ENCODE peak calls at places on chromosomes 7 and 10, in nine cellular contexts. O is GM12865, I is mammary epithelial cell, V is SK-N-SH, C is cardiac fibroblast, G is IMR-90, T is lower lobe of right lung, B is upper lobe of right lung, N is skeletal muscle cell. E is an unnamed sample.

GRCh38 chr10:132136689-132137088 is 50.1 kb upstream of the DPYSL4 start:
- DNase-seq in O (no peak), I (no peak), V (no peak), C (no peak), G (no peak), T (peak), B (no peak), N (no peak), E (no peak)

GRCh38 chr7:143387156-143387975 is 6.2 kb downstream of the ZYX start:
- DNase-seq in O (no peak), I (no peak), V (no peak), C (no peak), G (no peak), T (no peak), B (peak), N (no peak), E (no peak)

GRCh38 chr10:48447356-48448215 is 141.1 kb downstream of the MAPK8 start:
- DNase-seq in O (no peak), I (no peak), V (no peak), C (no peak), G (no peak), T (no peak), B (peak), N (no peak), E (no peak)

GRCh38 chr7:84568786-84569185 is 374.2 kb upstream of the SEMA3A start:
- DNase-seq in O (peak), I (no peak), V (no peak), C (no peak), G (no peak), T (no peak), B (no peak), N (no peak), E (no peak)

GRCh38 chr7:107045195-107045960 is 873 bp downstream of the PRKAR2B start:
- DNase-seq in O (no peak), I (no peak), V (peak), C (no peak), G (peak), T (no peak), B (no peak), N (no peak), E (no peak)

GRCh38 chr10:45040921-45041320 is 40.2 kb downstream of the ZNF22 start:
- DNase-seq in O (no peak), I (peak), V (no peak), C (peak), G (peak), T (no peak), B (no peak), N (no peak), E (peak)

GRCh38 chr10:62961951-62962523 is 145.9 kb upstream of the EGR2 start:
- DNase-seq in O (no peak), I (no peak), V (no peak), C (peak), G (no peak), T (no peak), B (no peak), N (peak), E (peak)

GRCh38 chr10:79409038-79410035 is 36.1 kb downstream of the ZCCHC24 start:
- DNase-seq in O (no peak), I (no peak), V (no peak), C (no peak), G (no peak), T (peak), B (no peak), N (no peak), E (no peak)

GRCh38 chr7:43791665-43792064 is 33.2 kb downstream of the BLVRA start:
- DNase-seq in O (no peak), I (no peak), V (no peak), C (no peak), G (peak), T (no peak), B (no peak), N (no peak), E (no peak)

GRCh38 chr7:120735791-120736190 is 122.2 kb downstream of the TSPAN12 start:
- DNase-seq in O (no peak), I (no peak), V (no peak), C (peak), G (peak), T (no peak), B (no peak), N (peak), E (peak)

GRCh38 chr10:59820471-59820870 is 67.2 kb upstream of the MRLN start:
- DNase-seq in O (no peak), I (no peak), V (no peak), C (no peak), G (no peak), T (no peak), B (no peak), N (no peak), E (no peak)

GRCh38 chr10:119667562-119668328 is 16.6 kb downstream of the BAG3 start:
- DNase-seq in O (no peak), I (peak), V (peak), C (peak), G (peak), T (no peak), B (no peak), N (peak), E (peak)

GRCh38 chr10:72952901-72953223 is 1.7 kb downstream of the PLA2G12B start:
- DNase-seq in O (no peak), I (no peak), V (no peak), C (no peak), G (no peak), T (no peak), B (no peak), N (no peak), E (no peak)

GRCh38 chr10:88975377-88975720 is 15.2 kb upstream of the FAS start:
- DNase-seq in O (no peak), I (no peak), V (no peak), C (no peak), G (no peak), T (no peak), B (no peak), N (no peak), E (no peak)

GRCh38 chr10:86958109-86958830 is at the start of gene SNCG:
- DNase-seq in O (no peak), I (no peak), V (no peak), C (peak), G (no peak), T (no peak), B (peak), N (no peak), E (peak)

GRCh38 chr10:32600317-32600716 is 154.4 kb downstream of the CCDC7 start:
- DNase-seq in O (no peak), I (no peak), V (no peak), C (no peak), G (no peak), T (no peak), B (no peak), N (no peak), E (no peak)

GRCh38 chr7:27151341-27151944 is 940 bp downstream of the HOXA3 start:
- DNase-seq in O (no peak), I (peak), V (no peak), C (no peak), G (no peak), T (peak), B (peak), N (no peak), E (peak)
- H3K4me3 ChIP-seq in O (peak), I (peak), V (peak), C (peak), G (peak), T (peak), B (peak), N (peak), E (peak)

GRCh38 chr7:27175626-27176342 is 1.7 kb upstream of the HOXA10 start:
- DNase-seq in O (no peak), I (no peak), V (peak), C (no peak), G (no peak), T (no peak), B (peak), N (no peak), E (no peak)

GRCh38 chr7:27173412-27174076 is 576 bp downstream of the HOXA10 start:
- DNase-seq in O (no peak), I (no peak), V (peak), C (no peak), G (no peak), T (peak), B (peak), N (no peak), E (no peak)

GRCh38 chr7:27175005-27175625 is 995 bp upstream of the HOXA10 start:
- DNase-seq in O (no peak), I (no peak), V (no peak), C (no peak), G (no peak), T (no peak), B (peak), N (no peak), E (no peak)

GRCh38 chr7:27172823-27173411 is 1.2 kb downstream of the HOXA10 start:
- DNase-seq in O (no peak), I (no peak), V (peak), C (no peak), G (no peak), T (peak), B (peak), N (peak), E (peak)

DNA sequence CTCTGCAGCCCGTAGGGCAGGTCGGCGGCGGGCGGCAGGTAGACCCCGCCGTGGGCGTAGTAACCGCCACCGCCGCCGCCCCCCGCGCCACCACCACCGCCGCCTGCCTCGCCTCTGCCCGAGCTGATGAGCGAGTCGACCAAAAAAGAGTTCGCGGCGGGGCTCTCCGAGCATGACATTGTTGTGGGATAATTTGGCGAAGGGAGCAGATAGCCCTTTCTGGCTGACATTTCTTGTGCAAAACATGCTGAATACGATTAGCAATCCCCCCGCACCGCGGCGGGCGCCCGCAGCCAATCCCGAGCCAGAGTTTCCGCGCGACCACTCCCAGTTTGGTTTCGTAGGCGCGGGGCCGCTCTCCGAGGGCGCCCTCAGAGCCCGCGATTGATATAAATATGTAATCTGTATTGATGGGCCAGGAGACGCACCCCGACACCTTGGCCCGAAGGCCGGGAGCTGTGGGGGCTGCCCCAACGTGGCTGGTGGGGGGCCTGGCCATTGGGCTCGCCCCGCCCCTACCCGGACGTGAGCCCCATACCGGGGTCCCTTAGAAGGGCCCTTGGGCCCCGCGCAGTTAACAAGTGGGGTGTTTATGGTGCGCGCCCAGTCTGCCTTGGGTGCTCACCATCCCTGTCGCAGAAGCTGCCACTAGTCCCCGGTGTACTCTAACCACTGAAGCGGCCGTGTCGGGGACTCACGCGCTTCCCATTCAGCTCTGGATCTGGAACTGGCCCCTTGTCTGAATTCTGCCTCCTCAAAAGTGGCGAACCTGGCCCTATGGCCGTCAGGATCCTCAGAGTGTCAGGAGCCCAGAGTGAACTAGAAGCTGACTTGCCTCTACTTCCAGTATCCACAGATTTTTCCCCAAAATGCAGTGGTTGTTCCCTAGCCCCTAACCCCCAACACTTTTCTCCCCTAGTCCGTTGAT is at the start of gene HOXA10:
- DNase-seq in O (no peak), I (no peak), V (no peak), C (no peak), G (no peak), T (peak), B (peak), N (no peak), E (peak)
- H3K4me3 ChIP-seq in O (peak), I (peak), V (peak), C (no peak), G (peak), T (peak), B (peak), N (peak), E (peak)

DNA sequence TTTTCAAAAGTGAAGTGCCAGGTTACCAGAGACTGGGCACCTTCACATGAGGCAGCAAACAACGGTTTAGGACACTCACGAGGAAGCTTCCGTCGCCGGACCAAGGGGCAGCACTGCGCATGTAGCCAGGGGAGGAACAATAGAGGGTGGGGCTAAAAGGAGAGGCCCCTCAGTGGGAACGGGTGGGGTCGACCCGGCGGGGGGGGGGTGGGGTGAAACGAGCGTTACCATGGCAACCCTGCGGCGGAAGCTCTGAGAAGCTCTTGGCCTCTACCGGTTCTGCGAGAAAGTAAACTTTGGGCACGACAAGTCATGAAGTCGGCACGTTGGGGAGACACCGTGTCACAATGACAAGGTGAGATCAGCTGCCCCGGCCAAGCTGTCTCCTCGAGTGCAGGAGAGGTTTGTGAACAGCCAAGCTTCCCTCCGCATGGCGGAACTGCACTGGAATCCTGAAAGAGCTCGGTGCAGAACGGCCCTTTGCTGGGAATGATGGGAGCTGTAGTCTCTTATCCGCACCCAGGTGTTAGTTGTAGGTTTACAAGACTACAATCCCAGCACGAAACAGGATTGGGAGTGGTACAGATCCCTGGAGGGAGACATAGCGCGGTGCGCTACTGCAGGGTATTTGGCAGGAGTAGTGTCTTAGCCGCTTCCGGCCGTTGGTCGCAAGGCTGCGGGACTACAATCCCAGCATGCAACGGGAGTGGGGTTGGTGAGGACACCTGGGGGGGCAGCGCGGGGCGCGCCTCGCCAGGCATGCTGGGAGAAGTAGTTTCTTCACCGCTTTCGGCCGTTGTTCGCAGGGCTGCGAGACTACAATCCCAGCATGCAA is 72.8 kb upstream of the ZNF722 start:
- DNase-seq in O (peak), I (peak), V (peak), C (no peak), G (no peak), T (peak), B (peak), N (no peak), E (peak)
- H3K4me3 ChIP-seq in O (no peak), I (no peak), V (peak), C (no peak), G (no peak), T (peak), B (peak), N (peak), E (peak)

DNA sequence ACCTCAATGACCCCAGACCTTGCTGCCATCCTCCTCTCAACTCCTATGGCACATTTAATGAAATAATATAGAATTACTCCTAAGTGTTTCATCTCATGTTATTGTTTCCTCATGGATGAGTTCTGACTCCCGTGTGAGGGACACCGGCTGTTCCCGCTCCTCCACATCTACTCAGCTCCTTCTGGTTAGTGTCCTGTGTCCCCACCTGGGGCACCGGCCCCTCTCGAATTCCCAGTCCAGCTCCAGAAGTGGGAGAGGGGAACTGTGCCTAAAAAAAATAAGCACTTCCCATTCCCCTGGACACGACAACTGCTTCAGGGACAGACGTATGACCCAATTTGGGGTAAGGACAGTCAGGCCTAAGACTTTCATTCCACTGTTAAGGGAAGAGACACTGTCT is 58.3 kb downstream of the PIP4K2A start:
- DNase-seq in O (no peak), I (no peak), V (no peak), C (no peak), G (no peak), T (no peak), B (no peak), N (no peak), E (no peak)
- H3K4me3 ChIP-seq in O (no peak), I (no peak), V (no peak), C (no peak), G (no peak), T (no peak), B (no peak), N (no peak), E (no peak)

DNA sequence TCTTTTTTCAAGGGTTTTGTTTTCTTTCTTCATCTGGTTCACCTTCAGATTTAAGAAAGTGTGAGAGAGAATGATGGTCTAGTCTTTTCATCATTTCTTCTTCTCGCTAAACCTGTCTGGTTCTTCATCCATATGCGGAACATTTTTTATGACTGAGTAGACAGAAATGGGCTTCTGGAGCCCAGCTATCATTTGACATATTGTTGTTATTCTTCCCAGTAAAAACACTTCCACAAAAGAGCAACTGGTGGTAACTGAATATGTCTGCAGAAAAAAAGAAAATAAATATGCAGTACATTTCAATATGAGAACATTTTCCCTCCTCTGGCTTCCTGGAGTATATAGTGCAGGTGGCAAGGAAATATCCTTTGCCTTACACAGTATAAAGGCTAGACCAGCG is 209.5 kb downstream of the JCAD start:
- DNase-seq in O (no peak), I (no peak), V (no peak), C (no peak), G (peak), T (no peak), B (no peak), N (no peak), E (no peak)
- H3K4me3 ChIP-seq in O (no peak), I (no peak), V (no peak), C (no peak), G (peak), T (peak), B (peak), N (no peak), E (no peak)

DNA sequence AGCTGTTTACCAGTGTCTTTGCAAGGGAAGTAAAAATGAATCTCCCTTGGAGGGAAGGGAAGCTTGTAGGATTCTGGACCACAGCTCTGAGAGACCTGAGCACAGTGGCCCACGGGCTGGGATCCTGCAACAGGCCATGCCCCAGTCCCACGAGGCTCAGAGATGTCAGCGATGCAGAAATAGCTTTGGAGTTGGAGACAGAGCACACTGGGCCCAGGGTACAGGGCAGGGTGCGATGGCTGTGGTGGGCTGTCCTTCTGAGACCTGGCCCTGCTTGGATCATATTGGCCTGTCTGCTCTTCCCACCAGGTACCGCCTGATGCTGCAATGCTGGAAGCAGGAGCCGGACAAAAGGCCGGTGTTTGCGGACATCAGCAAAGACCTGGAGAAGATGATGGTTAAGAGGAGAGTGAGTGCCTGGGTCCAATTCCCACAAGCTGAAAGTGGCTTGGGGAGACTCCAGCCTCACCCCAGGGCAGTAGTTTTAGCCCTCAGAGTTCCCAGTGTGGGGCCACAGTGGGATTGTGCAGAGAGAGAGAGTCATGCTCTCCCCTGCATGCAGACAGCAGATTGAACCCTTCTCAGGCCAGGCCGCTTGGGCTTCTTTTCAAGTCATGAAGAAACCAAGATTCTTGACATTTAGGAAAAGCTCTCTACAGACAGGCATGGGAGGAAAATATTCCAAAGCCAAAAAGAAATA is 13.5 kb upstream of the CSGALNACT2 start:
- DNase-seq in O (no peak), I (no peak), V (no peak), C (no peak), G (no peak), T (no peak), B (no peak), N (no peak), E (no peak)
- H3K4me3 ChIP-seq in O (no peak), I (no peak), V (no peak), C (no peak), G (no peak), T (no peak), B (no peak), N (no peak), E (no peak)

GRCh38 chr10:117137911-117138642 is at the start of gene VAX1:
- DNase-seq in O (no peak), I (no peak), V (peak), C (no peak), G (no peak), T (no peak), B (no peak), N (no peak), E (no peak)
- H3K4me3 ChIP-seq in O (no peak), I (peak), V (peak), C (peak), G (no peak), T (peak), B (peak), N (peak), E (no peak)

GRCh38 chr10:107631876-107632275 is 467.4 kb upstream of the SORCS1 start:
- DNase-seq in O (no peak), I (no peak), V (no peak), C (no peak), G (no peak), T (no peak), B (no peak), N (no peak), E (no peak)
- H3K4me3 ChIP-seq in O (no peak), I (no peak), V (no peak), C (no peak), G (no peak), T (no peak), B (no peak), N (no peak), E (no peak)

DNA sequence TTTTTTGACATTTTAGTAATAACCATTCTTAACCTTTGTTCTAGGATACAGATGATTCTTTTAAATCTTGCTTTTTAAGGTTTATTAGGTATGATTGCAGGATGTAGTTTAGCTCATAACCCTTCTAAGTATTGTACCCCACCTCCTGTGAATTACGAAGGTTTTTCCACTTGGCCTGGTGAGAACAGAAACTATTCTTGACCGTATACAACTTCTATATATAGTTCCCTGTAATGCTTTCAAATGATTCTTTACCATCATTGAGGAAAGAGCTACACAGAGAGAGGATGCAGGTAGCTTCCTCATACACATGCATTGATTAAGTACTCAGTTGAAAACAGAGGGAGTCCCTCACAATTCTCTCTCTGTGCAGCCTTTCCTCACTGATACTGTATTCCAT is 86.3 kb downstream of the PALS2 start:
- DNase-seq in O (peak), I (no peak), V (no peak), C (no peak), G (no peak), T (no peak), B (no peak), N (no peak), E (no peak)
- H3K4me3 ChIP-seq in O (no peak), I (no peak), V (no peak), C (no peak), G (no peak), T (no peak), B (no peak), N (no peak), E (no peak)

GRCh38 chr10:5565205-5565545 is 40.4 kb downstream of the CALML3 start:
- DNase-seq in O (no peak), I (no peak), V (no peak), C (no peak), G (no peak), T (peak), B (peak), N (no peak), E (no peak)
- H3K4me3 ChIP-seq in O (no peak), I (no peak), V (no peak), C (no peak), G (no peak), T (no peak), B (no peak), N (no peak), E (no peak)